ENCODE peak calls at places on chromosomes 2 and 18, in ten cellular contexts. E, I, F, C, D, L, T, Y, J and N are unnamed samples.

GRCh38 chr2:18750662-18751554 is 161.5 kb upstream of the NT5C1B start:
- DNase-seq in E (no peak), D (no peak), T (no peak), F (no peak), C (no peak), Y (no peak), J (no peak), I (no peak), L (no peak), N (no peak)

GRCh38 chr2:160433466-160434172 is 60.0 kb downstream of the RBMS1 start:
- DNase-seq in T (no peak), D (peak; percentile 23), L (no peak), F (no peak), C (peak; percentile 58), E (no peak), J (no peak), I (no peak), Y (no peak), N (no peak)

GRCh38 chr18:79200546-79201268 is 131.5 kb downstream of the ATP9B start:
- DNase-seq in T (peak; percentile 46), F (no peak), C (peak; percentile 52), J (no peak), I (no peak), E (peak; percentile 30), L (peak; percentile 41), Y (peak; percentile 28), D (peak; percentile 82), N (no peak)

GRCh38 chr2:219230201-219230540 is 565 bp downstream of the ANKZF1 start:
- DNase-seq in T (peak; percentile 66), Y (peak; percentile 74), C (peak; percentile 76), D (peak; percentile 81), E (peak; percentile 73), L (peak; percentile 68), J (no peak), I (no peak), F (no peak), N (no peak)

GRCh38 chr2:21220930-21221329 is 97.2 kb downstream of the TDRD15 start:
- DNase-seq in J (no peak), I (no peak), C (no peak), D (no peak), E (no peak), T (no peak), L (no peak), Y (no peak), F (peak; percentile 51), N (no peak)

GRCh38 chr18:11908182-11909080 is at the start of gene MPPE1:
- DNase-seq in F (peak; percentile 95), D (peak; percentile 95), I (peak; percentile 83), C (peak; percentile 96), T (peak; percentile 95), Y (peak; percentile 94), L (peak; percentile 95), J (peak; percentile 92), E (peak; percentile 89), N (peak; percentile 75)

GRCh38 chr2:122451040-122451439 is 695.6 kb downstream of the TSN start:
- DNase-seq in L (peak; percentile 30), E (no peak), F (no peak), C (peak; percentile 53), I (peak; percentile 30), J (no peak), D (peak; percentile 33), T (peak; percentile 48), Y (peak; percentile 46), N (no peak)

GRCh38 chr2:198054299-198054698 is 249.9 kb downstream of the PLCL1 start:
- DNase-seq in J (no peak), D (peak; percentile 10), L (peak; percentile 53), Y (peak; percentile 7), C (peak; percentile 34), I (peak; percentile 30), E (no peak), F (peak; percentile 50), T (peak; percentile 72), N (peak; percentile 3)

GRCh38 chr18:6069539-6069938 is 174.2 kb upstream of the TMEM200C start:
- DNase-seq in C (no peak), E (no peak), L (no peak), F (no peak), Y (no peak), J (no peak), I (no peak), T (no peak), D (no peak), N (no peak)

GRCh38 chr2:68732036-68732435 is 2.6 kb upstream of the ARHGAP25 start:
- DNase-seq in E (no peak), D (no peak), Y (no peak), F (peak; percentile 60), J (no peak), I (no peak), T (no peak), L (no peak), C (no peak), N (no peak)

GRCh38 chr2:240506406-240507059 is 51.3 kb downstream of the ANKMY1 start:
- DNase-seq in I (no peak), F (no peak), C (no peak), L (no peak), T (no peak), D (peak; percentile 1), E (no peak), Y (no peak), J (no peak), N (no peak)

GRCh38 chr18:32237024-32237423 is 47.2 kb downstream of the MEP1B start:
- DNase-seq in Y (no peak), D (peak; percentile 28), L (no peak), I (no peak), C (no peak), F (no peak), E (no peak), T (no peak), J (no peak), N (no peak)

GRCh38 chr2:20488782-20489181 is 41.9 kb downstream of the RHOB start:
- DNase-seq in C (no peak), J (no peak), T (peak; percentile 36), L (no peak), E (no peak), I (no peak), D (no peak), Y (no peak), F (no peak), N (no peak)

GRCh38 chr2:150885774-150886386 is 375.8 kb downstream of the RBM43 start:
- DNase-seq in E (no peak), C (no peak), F (no peak), D (no peak), J (no peak), L (no peak), T (no peak), I (no peak), Y (no peak), N (no peak)

GRCh38 chr18:21345851-21346250 is 103.8 kb downstream of the GREB1L start:
- DNase-seq in J (no peak), C (no peak), L (peak; percentile 48), T (no peak), D (no peak), Y (no peak), I (no peak), F (no peak), E (no peak), N (no peak)

GRCh38 chr2:73925033-73925704 is 1.5 kb upstream of the DGUOK start:
- DNase-seq in T (no peak), I (peak; percentile 49), C (peak; percentile 76), D (no peak), Y (peak; percentile 23), E (no peak), J (no peak), F (no peak), L (no peak), N (no peak)
- H3K4me3 ChIP-seq in T (no peak overlapping the region), I (no peak overlapping the region), C (no peak overlapping the region), D (no peak overlapping the region), Y (no peak overlapping the region), E (no peak overlapping the region), J (no peak overlapping the region), F (no peak overlapping the region), L (no peak overlapping the region), N (no peak overlapping the region)

GRCh38 chr2:85579266-85579935 is 2.0 kb downstream of the VAMP8 start:
- DNase-seq in C (peak; percentile 92), D (no peak), F (peak; percentile 66), E (no peak), T (no peak), I (no peak), Y (peak; percentile 41), J (no peak), L (no peak), N (no peak)
- H3K4me3 ChIP-seq in C (peak overlapping the region; percentile 94), D (peak overlapping the region; percentile 5), F (no peak overlapping the region), E (peak overlapping the region; percentile 55), T (peak overlapping the region; percentile 83), I (no peak overlapping the region), Y (peak overlapping the region; percentile 83), J (no peak overlapping the region), L (no peak overlapping the region), N (peak overlapping the region; percentile 76)

GRCh38 chr2:54083021-54083420 is 32.4 kb upstream of the ACYP2 start:
- DNase-seq in D (peak; percentile 13), L (peak; percentile 21), I (no peak), E (no peak), F (no peak), J (no peak), T (no peak), Y (no peak), C (no peak), N (no peak)

GRCh38 chr2:54083440-54083839 is 32.0 kb upstream of the ACYP2 start:
- DNase-seq in T (no peak), D (no peak), J (no peak), E (no peak), I (no peak), C (no peak), F (no peak), L (no peak), Y (no peak), N (no peak)

GRCh38 chr2:54084600-54084999 is 30.8 kb upstream of the ACYP2 start:
- DNase-seq in E (no peak), C (no peak), F (no peak), I (peak; percentile 51), D (peak; percentile 20), L (no peak), T (no peak), J (no peak), Y (no peak), N (no peak)

GRCh38 chr2:54086157-54086556 is 29.3 kb upstream of the ACYP2 start:
- DNase-seq in E (no peak), F (no peak), I (no peak), L (no peak), D (no peak), T (no peak), C (no peak), J (no peak), Y (no peak), N (no peak)

DNA sequence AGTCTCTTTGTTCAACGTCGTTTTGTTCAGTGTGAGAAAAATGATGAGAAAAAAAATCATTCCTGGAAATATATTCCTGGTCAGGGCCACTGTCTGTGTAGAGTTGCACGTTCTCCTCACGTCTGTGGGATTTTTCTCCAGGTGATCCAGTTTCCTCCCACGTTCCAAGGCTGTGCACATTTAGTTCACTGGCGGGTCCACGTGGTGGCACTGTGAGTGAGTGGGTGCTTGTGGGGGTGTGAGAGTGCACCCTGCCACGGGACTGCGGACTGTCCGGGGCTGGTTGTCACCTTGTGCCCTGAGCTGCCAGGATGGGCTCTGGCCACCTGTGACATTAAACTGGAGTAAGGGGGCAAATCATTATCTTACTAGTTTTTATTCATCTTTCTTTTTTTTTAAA is 30.3 kb upstream of the ACYP2 start:
- DNase-seq in F (no peak), C (no peak), Y (no peak), T (no peak), J (no peak), I (no peak), L (no peak), E (peak; percentile 42), D (no peak), N (no peak)
- H3K4me3 ChIP-seq in F (no peak overlapping the region), C (no peak overlapping the region), Y (no peak overlapping the region), T (no peak overlapping the region), J (no peak overlapping the region), I (no peak overlapping the region), L (no peak overlapping the region), E (no peak overlapping the region), D (no peak overlapping the region), N (no peak overlapping the region)

GRCh38 chr2:200144571-200144970 is 161.9 kb upstream of the SPATS2L start:
- DNase-seq in Y (no peak), C (no peak), T (no peak), L (no peak), D (no peak), J (no peak), I (no peak), E (no peak), F (no peak), N (no peak)
- H3K4me3 ChIP-seq in Y (no peak overlapping the region), C (no peak overlapping the region), T (no peak overlapping the region), L (no peak overlapping the region), D (no peak overlapping the region), J (no peak overlapping the region), I (no peak overlapping the region), E (no peak overlapping the region), F (no peak overlapping the region), N (no peak overlapping the region)